ENCODE peak calls at places on chromosomes 12 and 14, in five cellular contexts. One of them, this sample, is unnamed.

GRCh38 chr14:72013606-72014129 is 81.4 kb downstream of the RGS6 start:
- DNase-seq in uterus: no peak
- DNase-seq in cardiac muscle cell: no peak
- DNase-seq in astrocyte: no peak
- DNase-seq in MM.1S: no peak
- DNase-seq in this sample: no peak

GRCh38 chr12:20588057-20588456 is 107.1 kb upstream of the SLCO1C1 start:
- DNase-seq in uterus: no peak
- DNase-seq in MM.1S: peak; percentile 15
- DNase-seq in astrocyte: no peak
- DNase-seq in cardiac muscle cell: peak; percentile 80
- DNase-seq in this sample: no peak

GRCh38 chr12:7154901-7155470 is 24.8 kb downstream of the CLSTN3 start:
- DNase-seq in uterus: no peak
- DNase-seq in cardiac muscle cell: no peak
- DNase-seq in MM.1S: no peak
- DNase-seq in astrocyte: no peak
- DNase-seq in this sample: no peak

GRCh38 chr12:19220861-19221466 is 91.4 kb downstream of the PLEKHA5 start:
- DNase-seq in cardiac muscle cell: no peak
- DNase-seq in astrocyte: peak; percentile 93
- DNase-seq in uterus: no peak
- DNase-seq in MM.1S: no peak
- DNase-seq in this sample: peak; percentile 81

GRCh38 chr12:99111600-99111999 is 466.5 kb downstream of the APAF1 start:
- DNase-seq in cardiac muscle cell: no peak
- DNase-seq in astrocyte: no peak
- DNase-seq in MM.1S: no peak
- DNase-seq in uterus: no peak
- DNase-seq in this sample: no peak

GRCh38 chr12:98514984-98515367 is 414 bp upstream of the TMPO start:
- DNase-seq in MM.1S: no peak
- DNase-seq in uterus: no peak
- DNase-seq in astrocyte: no peak
- DNase-seq in cardiac muscle cell: no peak
- DNase-seq in this sample: no peak

GRCh38 chr12:57127101-57127709 is 1.1 kb upstream of the LRP1 start:
- DNase-seq in uterus: peak; percentile 73
- DNase-seq in MM.1S: peak; percentile 56
- DNase-seq in cardiac muscle cell: peak; percentile 89
- DNase-seq in astrocyte: no peak
- DNase-seq in this sample: no peak

GRCh38 chr14:49315570-49315969 is 270.6 kb downstream of the RPS29 start:
- DNase-seq in MM.1S: no peak
- DNase-seq in cardiac muscle cell: no peak
- DNase-seq in astrocyte: no peak
- DNase-seq in uterus: no peak
- DNase-seq in this sample: no peak

GRCh38 chr12:112285600-112286401 is 96.4 kb downstream of the HECTD4 start:
- DNase-seq in MM.1S: no peak
- DNase-seq in uterus: no peak
- DNase-seq in astrocyte: no peak
- DNase-seq in cardiac muscle cell: no peak
- DNase-seq in this sample: no peak

GRCh38 chr12:118979763-118980406 is 1.5 kb upstream of the SRRM4 start:
- DNase-seq in astrocyte: peak; percentile 2
- DNase-seq in MM.1S: peak; percentile 25
- DNase-seq in uterus: no peak
- DNase-seq in cardiac muscle cell: peak; percentile 88
- DNase-seq in this sample: peak; percentile 32

GRCh38 chr12:79482323-79482722 is 208.4 kb downstream of the PAWR start:
- DNase-seq in MM.1S: no peak
- DNase-seq in uterus: no peak
- DNase-seq in astrocyte: no peak
- DNase-seq in cardiac muscle cell: no peak
- DNase-seq in this sample: no peak

GRCh38 chr12:29537292-29537691 is 39.8 kb upstream of the OVCH1 start:
- DNase-seq in astrocyte: peak; percentile 64
- DNase-seq in uterus: no peak
- DNase-seq in cardiac muscle cell: no peak
- DNase-seq in MM.1S: no peak
- DNase-seq in this sample: peak; percentile 66

GRCh38 chr14:86430807-86431206 is 900.9 kb downstream of the FLRT2 start:
- DNase-seq in uterus: no peak
- DNase-seq in astrocyte: no peak
- DNase-seq in MM.1S: no peak
- DNase-seq in cardiac muscle cell: no peak
- DNase-seq in this sample: no peak

GRCh38 chr12:13725049-13725448 is 256.4 kb downstream of the GRIN2B start:
- DNase-seq in cardiac muscle cell: no peak
- DNase-seq in astrocyte: no peak
- DNase-seq in MM.1S: no peak
- DNase-seq in uterus: no peak
- DNase-seq in this sample: no peak

GRCh38 chr12:13724136-13724535 is 257.3 kb downstream of the GRIN2B start:
- DNase-seq in uterus: no peak
- DNase-seq in astrocyte: no peak
- DNase-seq in MM.1S: no peak
- DNase-seq in cardiac muscle cell: no peak
- DNase-seq in this sample: no peak

DNA sequence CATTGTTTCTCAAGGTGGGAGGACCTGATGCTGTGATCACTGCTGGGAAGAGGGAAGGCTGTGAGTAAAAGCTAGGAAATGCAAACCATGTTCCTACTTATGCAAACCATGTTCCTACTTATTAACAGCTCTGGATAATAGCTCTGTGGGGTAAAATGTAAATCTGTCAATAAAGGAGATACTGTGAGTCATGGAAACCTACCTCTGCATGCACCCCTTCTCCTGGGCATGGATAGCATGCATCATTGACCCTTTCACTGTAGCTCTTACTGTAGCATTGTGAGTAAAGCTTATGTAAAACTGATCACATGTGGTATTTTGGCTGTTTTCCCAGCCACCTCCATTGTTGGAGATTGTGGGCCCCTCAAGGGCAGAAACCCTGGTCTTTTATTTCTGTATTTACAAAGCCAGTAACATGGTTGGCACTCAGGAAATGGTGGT is 253.7 kb downstream of the GRIN2B start:
- DNase-seq in uterus: no peak
- DNase-seq in MM.1S: no peak
- DNase-seq in cardiac muscle cell: no peak
- DNase-seq in astrocyte: peak; percentile 1
- DNase-seq in this sample: no peak
- TF ChIP-seq CTCF in uterus: no peak
- TF ChIP-seq CTCF in MM.1S: no peak
- TF ChIP-seq CTCF in cardiac muscle cell: no peak
- TF ChIP-seq CTCF in astrocyte: no peak
- TF ChIP-seq CTCF in this sample: no peak

DNA sequence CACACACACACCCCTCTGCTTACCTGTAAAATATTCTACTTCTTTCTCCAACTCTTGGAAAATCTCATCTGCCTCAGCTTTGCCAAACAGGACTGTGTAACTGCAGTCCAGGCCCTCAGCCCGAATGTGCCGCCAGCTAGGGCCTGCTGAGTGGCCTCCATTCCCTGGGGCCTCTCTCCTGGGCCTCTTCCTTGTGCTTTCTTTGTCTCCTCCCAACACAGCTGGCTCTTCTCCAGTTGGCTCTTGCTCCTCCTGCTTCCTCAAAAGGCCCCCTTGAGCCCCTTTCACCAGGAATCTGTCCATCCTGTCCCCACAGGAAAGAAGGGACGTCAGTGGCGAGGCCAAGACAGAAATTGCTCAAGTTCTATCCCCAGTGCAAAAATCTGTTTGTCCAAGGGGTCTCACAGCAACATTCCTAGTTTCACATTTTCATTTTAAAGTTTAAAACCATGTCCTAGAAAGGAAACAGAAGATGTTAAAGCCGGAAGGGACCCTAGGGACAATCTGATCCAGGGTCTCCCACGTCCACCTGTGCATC is 719 bp downstream of the ALKBH2 start:
- DNase-seq in MM.1S: no peak
- DNase-seq in astrocyte: no peak
- DNase-seq in cardiac muscle cell: no peak
- DNase-seq in uterus: no peak
- DNase-seq in this sample: no peak
- H3K4me3 ChIP-seq in MM.1S: peak overlapping the region; percentile 86
- H3K4me3 ChIP-seq in astrocyte: peak overlapping the region; percentile 72
- H3K4me3 ChIP-seq in cardiac muscle cell: peak overlapping the region; percentile 34
- H3K4me3 ChIP-seq in uterus: peak overlapping the region; percentile 49
- H3K4me3 ChIP-seq in this sample: peak overlapping the region; percentile 66

GRCh38 chr12:52867636-52868035 is 18.8 kb upstream of the KRT78 start:
- DNase-seq in MM.1S: no peak
- DNase-seq in astrocyte: no peak
- DNase-seq in cardiac muscle cell: no peak
- DNase-seq in uterus: no peak
- DNase-seq in this sample: no peak
- TF ChIP-seq CTCF in MM.1S: no peak
- TF ChIP-seq CTCF in astrocyte: no peak
- TF ChIP-seq CTCF in cardiac muscle cell: no peak
- TF ChIP-seq CTCF in uterus: no peak
- TF ChIP-seq CTCF in this sample: no peak

DNA sequence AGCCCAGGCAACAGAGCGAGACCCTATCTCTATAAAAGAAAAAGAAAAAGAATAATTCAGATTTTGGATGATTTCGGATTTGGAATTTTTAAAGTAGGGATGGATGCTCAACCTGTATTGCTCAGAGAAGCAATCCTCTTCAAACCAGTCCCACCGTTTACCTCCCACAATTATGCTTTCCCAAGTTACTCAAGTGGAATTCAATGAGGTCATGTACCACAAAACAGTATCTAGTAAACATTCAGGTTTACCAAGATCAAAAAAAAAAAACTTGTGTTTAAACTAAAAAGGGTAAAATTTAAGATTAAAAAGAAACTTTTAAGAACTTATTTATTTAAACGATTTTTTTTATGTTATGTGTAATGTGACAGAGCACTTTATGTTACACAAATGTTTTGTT is 2.5 kb downstream of the KDM5A start:
- DNase-seq in MM.1S: no peak
- DNase-seq in astrocyte: peak; percentile 63
- DNase-seq in cardiac muscle cell: no peak
- DNase-seq in uterus: no peak
- DNase-seq in this sample: peak; percentile 61
- H3K4me3 ChIP-seq in MM.1S: peak overlapping the region; percentile 91
- H3K4me3 ChIP-seq in astrocyte: peak overlapping the region; percentile 87
- H3K4me3 ChIP-seq in cardiac muscle cell: peak overlapping the region; percentile 83
- H3K4me3 ChIP-seq in uterus: peak overlapping the region; percentile 2
- H3K4me3 ChIP-seq in this sample: peak overlapping the region; percentile 88

DNA sequence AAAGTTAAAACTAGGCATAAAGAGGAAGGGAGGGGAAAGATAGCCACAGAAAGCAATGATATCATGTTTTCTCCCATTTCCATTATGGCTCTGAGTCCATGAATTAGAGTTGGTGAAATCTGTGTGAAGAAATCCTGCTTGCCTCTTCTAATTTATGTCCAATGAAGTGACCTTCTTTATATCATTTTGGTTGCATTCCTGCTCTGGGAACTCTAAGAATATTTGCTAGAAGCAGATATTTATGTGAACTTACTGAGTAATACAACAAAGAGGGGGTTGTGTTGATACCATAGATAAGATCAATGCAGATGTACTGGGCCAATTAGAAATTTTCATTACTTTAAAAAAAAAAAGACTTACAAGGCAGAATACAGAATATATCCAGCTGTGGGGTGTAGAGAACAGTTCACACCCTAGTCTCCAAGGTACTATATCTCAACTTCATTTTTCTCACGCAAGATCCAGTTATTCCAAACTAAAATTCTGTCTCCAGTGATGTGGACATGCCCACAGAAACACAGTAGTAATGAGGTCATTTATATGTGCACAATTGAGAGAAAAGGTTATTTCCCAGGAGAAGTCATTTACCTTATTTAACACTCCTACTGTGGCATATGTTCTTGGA is 51.5 kb upstream of the KCNJ8 start:
- DNase-seq in MM.1S: no peak
- DNase-seq in uterus: no peak
- DNase-seq in astrocyte: no peak
- DNase-seq in cardiac muscle cell: no peak
- DNase-seq in this sample: no peak
- TF ChIP-seq CTCF in MM.1S: no peak
- TF ChIP-seq CTCF in uterus: no peak
- TF ChIP-seq CTCF in astrocyte: no peak
- TF ChIP-seq CTCF in cardiac muscle cell: no peak
- TF ChIP-seq CTCF in this sample: no peak

DNA sequence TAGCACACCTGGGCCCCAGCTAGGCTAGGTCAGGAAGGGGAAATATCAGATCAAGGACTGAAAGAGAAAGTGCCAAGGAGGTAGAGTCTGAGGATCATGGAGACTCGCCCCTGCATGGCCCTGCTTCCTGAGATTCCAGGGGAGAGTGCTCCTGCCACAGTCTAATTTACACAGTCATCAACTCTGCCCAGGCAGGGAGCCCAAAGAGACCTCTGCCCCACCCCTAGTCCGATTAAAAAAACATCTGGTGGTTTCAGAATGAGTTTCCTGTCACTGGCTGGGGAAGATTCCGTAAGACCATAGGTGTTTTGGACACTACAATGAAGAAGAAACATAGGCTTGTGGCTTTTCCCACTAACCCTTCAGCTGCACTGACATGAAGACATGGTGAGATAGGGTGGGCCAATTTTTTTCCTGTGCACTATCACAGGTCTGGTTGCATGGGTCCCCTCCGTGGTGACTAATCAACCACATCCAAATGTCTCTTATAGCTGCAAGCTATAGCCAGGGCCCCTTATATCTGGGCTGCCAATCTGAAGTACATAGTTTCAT is 31.5 kb upstream of the GZMB start:
- DNase-seq in MM.1S: peak; percentile 69
- DNase-seq in astrocyte: no peak
- DNase-seq in cardiac muscle cell: no peak
- DNase-seq in uterus: no peak
- DNase-seq in this sample: no peak
- H3K4me3 ChIP-seq in MM.1S: peak overlapping the region; percentile 33
- H3K4me3 ChIP-seq in astrocyte: no peak overlapping the region
- H3K4me3 ChIP-seq in cardiac muscle cell: no peak overlapping the region
- H3K4me3 ChIP-seq in uterus: no peak overlapping the region
- H3K4me3 ChIP-seq in this sample: no peak overlapping the region

GRCh38 chr12:85157023-85157626 is 121.0 kb downstream of the LRRIQ1 start:
- DNase-seq in astrocyte: no peak
- DNase-seq in uterus: no peak
- DNase-seq in cardiac muscle cell: no peak
- DNase-seq in MM.1S: no peak
- DNase-seq in this sample: peak; percentile 15

GRCh38 chr12:85156569-85156968 is 120.4 kb downstream of the LRRIQ1 start:
- DNase-seq in uterus: no peak
- DNase-seq in astrocyte: no peak
- DNase-seq in cardiac muscle cell: no peak
- DNase-seq in MM.1S: no peak
- DNase-seq in this sample: peak; percentile 52

GRCh38 chr12:85155791-85156190 is 119.6 kb downstream of the LRRIQ1 start:
- DNase-seq in cardiac muscle cell: peak; percentile 31
- DNase-seq in astrocyte: peak; percentile 6
- DNase-seq in uterus: no peak
- DNase-seq in MM.1S: peak; percentile 26
- DNase-seq in this sample: peak; percentile 73
- TF ChIP-seq CTCF in cardiac muscle cell: peak; percentile 12
- TF ChIP-seq CTCF in astrocyte: peak; percentile 36
- TF ChIP-seq CTCF in uterus: no peak
- TF ChIP-seq CTCF in MM.1S: peak; percentile 36
- TF ChIP-seq CTCF in this sample: peak; percentile 48

GRCh38 chr12:65125975-65126374 is 4.9 kb upstream of the WIF1 start:
- DNase-seq in MM.1S: no peak
- DNase-seq in uterus: no peak
- DNase-seq in cardiac muscle cell: peak; percentile 56
- DNase-seq in astrocyte: no peak
- DNase-seq in this sample: no peak
- H3K4me3 ChIP-seq in MM.1S: no peak overlapping the region
- H3K4me3 ChIP-seq in uterus: no peak overlapping the region
- H3K4me3 ChIP-seq in cardiac muscle cell: no peak overlapping the region
- H3K4me3 ChIP-seq in astrocyte: no peak overlapping the region
- H3K4me3 ChIP-seq in this sample: no peak overlapping the region

This sample was measured in choroid plexus epithelial cell.